ENCODE peak calls at places on chromosome 9, in ten cellular contexts. B is CD8-positive, alpha-beta T cell; N is SK-N-SH; Z is tibial artery; P is H9; T is neuronal stem cell; Q is mucosa of descending colon; E is adrenal gland; I is upper lobe of left lung; G is CD8-positive, alpha-beta memory T cell. W is an unnamed sample.
A peak's percentile ranks its signal among the peaks of the same experiment; 100 is the strongest.

GRCh38 chr9:88433583-88434240 is 45.5 kb downstream of the SPIN1 start:
- DNase-seq in N (no peak), G (no peak), Q (no peak), P (no peak), T (no peak), B (no peak), Z (no peak), I (no peak), E (no peak), W (no peak)

GRCh38 chr9:115362101-115362500 is 244.1 kb upstream of the TNC start:
- DNase-seq in P (no peak), E (no peak), T (no peak), G (no peak), B (no peak), Z (no peak), Q (no peak), I (no peak), N (no peak), W (no peak)

GRCh38 chr9:138098116-138098907 is 220.7 kb downstream of the CACNA1B start:
- DNase-seq in G (no peak), P (peak; percentile 10), B (no peak), Z (peak; percentile 52), Q (no peak), I (no peak), E (no peak), N (peak; percentile 4), T (no peak), W (peak; percentile 29)

GRCh38 chr9:98159301-98159700 is 33.1 kb downstream of the CORO2A start:
- DNase-seq in B (no peak), E (no peak), Z (no peak), N (no peak), T (no peak), I (no peak), G (no peak), Q (no peak), P (no peak), W (peak; percentile 26)

GRCh38 chr9:120445974-120446373 is 134.0 kb downstream of the CDK5RAP2 start:
- DNase-seq in Q (no peak), B (no peak), N (no peak), E (no peak), P (no peak), T (no peak), Z (no peak), G (no peak), I (no peak), W (no peak)

GRCh38 chr9:130557077-130557468 is 22.3 kb upstream of the FUBP3 start:
- DNase-seq in N (no peak), Q (no peak), T (no peak), P (no peak), B (no peak), Z (no peak), I (no peak), G (no peak), E (no peak), W (no peak)

GRCh38 chr9:6007770-6008168 is 7.7 kb downstream of the RANBP6 start:
- DNase-seq in N (peak; percentile 90), B (peak; percentile 79), I (peak; percentile 97), G (peak; percentile 79), Q (peak; percentile 89), P (peak; percentile 86), Z (peak; percentile 89), E (peak; percentile 79), T (peak; percentile 89), W (peak; percentile 91)

GRCh38 chr9:129666575-129666974 is 1.1 kb downstream of the PRRX2 start:
- DNase-seq in B (no peak), N (peak; percentile 70), Q (no peak), I (no peak), P (no peak), G (no peak), E (no peak), Z (no peak), T (peak; percentile 55), W (no peak)

GRCh38 chr9:116151199-116151598 is 2.4 kb upstream of the PAPPA start:
- DNase-seq in T (no peak), E (no peak), N (no peak), Z (no peak), G (no peak), Q (no peak), P (no peak), I (no peak), B (no peak), W (no peak)

GRCh38 chr9:72883867-72884266 is 69.0 kb downstream of the ALDH1A1 start:
- DNase-seq in B (no peak), G (no peak), P (no peak), Q (no peak), T (no peak), Z (no peak), E (no peak), N (no peak), I (no peak), W (no peak)

GRCh38 chr9:70902705-70903131 is 218.7 kb downstream of the TRPM3 start:
- DNase-seq in B (no peak), Q (no peak), G (no peak), T (no peak), P (no peak), Z (no peak), E (no peak), I (no peak), N (no peak), W (no peak)

GRCh38 chr9:87718852-87719612 is 6.9 kb upstream of the CTSL start:
- DNase-seq in P (no peak), I (no peak), B (no peak), N (no peak), T (no peak), G (no peak), Q (no peak), Z (no peak), E (no peak), W (no peak)

GRCh38 chr9:127741831-127742434 is 6.8 kb upstream of the TOR2A start:
- DNase-seq in B (no peak), Q (peak; percentile 69), I (peak; percentile 87), E (peak; percentile 85), G (no peak), P (peak; percentile 98), T (peak; percentile 91), Z (no peak), N (peak; percentile 78), W (peak; percentile 89)

GRCh38 chr9:100098241-100098886 is 436 bp downstream of the ERP44 start:
- DNase-seq in P (peak; percentile 82), B (no peak), Q (peak; percentile 78), E (peak; percentile 63), I (no peak), Z (peak; percentile 71), G (peak; percentile 18), N (peak; percentile 54), T (peak; percentile 32), W (peak; percentile 79)

DNA sequence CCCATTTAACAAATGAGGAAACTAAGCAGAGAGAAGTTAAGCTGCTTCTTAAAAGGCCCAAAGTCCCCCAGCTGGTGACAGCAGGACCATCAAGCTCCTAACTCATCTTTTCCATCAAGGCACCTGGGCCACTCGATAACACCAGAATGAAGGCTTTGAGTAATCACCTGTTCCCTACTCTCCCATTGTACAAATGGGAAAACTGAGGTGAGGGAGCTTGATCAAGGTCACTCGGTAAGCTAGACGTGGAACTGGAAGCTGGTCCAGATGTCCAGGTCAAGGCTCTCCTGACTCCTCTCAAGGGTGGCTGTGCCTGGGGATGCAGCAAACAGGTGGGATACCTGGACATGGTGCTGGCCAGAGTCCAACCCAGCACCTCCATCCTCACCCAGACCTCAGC is 90.6 kb upstream of the SHB start:
- DNase-seq in I (no peak), B (no peak), T (no peak), N (no peak), Z (no peak), Q (no peak), E (no peak), G (no peak), P (no peak), W (no peak)
- H3K9me3 ChIP-seq in I (no peaks in the 10 kb centered on the region), B (no peaks in the 10 kb centered on the region), T (no peaks in the 10 kb centered on the region), N (no peaks in the 10 kb centered on the region), Z (no peaks in the 10 kb centered on the region), Q (no peaks in the 10 kb centered on the region), E (no peaks in the 10 kb centered on the region), G (no peaks in the 10 kb centered on the region), P (no peaks in the 10 kb centered on the region), W (no peaks in the 10 kb centered on the region)

DNA sequence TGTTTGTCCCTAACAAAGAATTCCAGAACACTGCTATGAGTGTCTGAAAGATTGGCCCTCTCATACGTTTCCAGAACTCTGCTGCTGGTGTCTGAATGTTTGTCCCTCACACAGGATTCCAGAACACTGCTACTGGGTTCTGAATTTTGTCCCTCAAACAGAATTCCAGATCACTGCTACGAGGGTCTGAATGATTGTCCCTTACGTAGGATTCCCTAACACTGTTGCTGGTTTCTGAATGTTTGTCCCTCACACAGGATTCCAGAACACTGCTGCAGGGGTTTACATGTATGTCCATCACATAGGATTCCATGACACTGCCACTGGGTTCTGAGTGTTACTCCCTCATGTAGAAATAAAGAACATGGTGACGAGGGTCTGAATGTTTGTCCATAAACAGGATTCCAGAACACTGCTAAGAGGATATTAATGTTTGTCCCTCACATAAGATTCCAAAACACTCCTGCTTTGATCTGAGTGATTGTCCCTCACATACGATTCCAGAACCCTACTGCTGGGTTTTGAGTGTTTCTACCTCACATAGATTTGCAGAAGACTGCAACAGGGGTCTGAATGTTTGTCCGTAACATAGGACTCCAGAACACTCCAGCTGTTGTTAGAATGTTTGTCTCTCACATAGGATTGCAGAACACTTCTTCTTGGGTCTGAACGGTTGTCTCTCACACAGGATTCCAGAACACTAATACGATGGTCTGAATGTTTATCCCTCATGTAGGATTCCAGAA is 214.4 kb downstream of the FOXD4L6 start:
- DNase-seq in G (no peak), N (no peak), Z (no peak), I (no peak), P (peak; percentile 9), T (no peak), E (no peak), Q (no peak), B (no peak), W (no peak)
- H3K9me3 ChIP-seq in G (peaks cover 57% of the 10 kb centered on the region), N (no peaks in the 10 kb centered on the region), Z (peaks cover 83% of the 10 kb centered on the region), I (peaks cover 89% of the 10 kb centered on the region), P (peaks cover 71% of the 10 kb centered on the region), T (peaks cover 38% of the 10 kb centered on the region), E (no peaks in the 10 kb centered on the region), Q (peaks cover 89% of the 10 kb centered on the region), B (peaks cover 55% of the 10 kb centered on the region), W (peaks cover 85% of the 10 kb centered on the region)

DNA sequence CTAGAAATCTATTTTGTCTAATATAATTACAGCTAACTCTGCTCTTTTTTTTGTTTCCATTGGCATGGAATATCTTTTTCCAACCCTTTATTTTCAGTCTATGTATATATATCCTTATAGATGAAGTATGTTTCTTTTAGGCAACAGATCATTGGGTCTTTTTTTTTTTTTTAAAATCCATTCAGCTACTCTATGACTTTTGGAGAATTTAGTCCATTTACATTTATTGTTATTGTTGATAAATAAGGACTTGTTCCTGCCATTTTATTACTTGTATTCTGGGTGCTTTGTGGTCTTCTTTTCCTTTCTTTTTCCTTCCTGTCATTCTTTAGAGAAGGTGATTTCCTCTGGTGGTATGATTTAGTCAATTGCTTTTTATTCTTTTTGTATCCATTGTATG is 296.8 kb downstream of the SMARCA2 start:
- DNase-seq in T (no peak), Z (no peak), E (no peak), N (no peak), P (no peak), I (no peak), G (no peak), Q (no peak), B (no peak), W (no peak)
- H3K9me3 ChIP-seq in T (peaks cover 13% of the 10 kb centered on the region), Z (peaks cover 17% of the 10 kb centered on the region), E (no peaks in the 10 kb centered on the region), N (peaks cover 26% of the 10 kb centered on the region), P (peaks cover 20% of the 10 kb centered on the region), I (peaks cover 39% of the 10 kb centered on the region), G (no peaks in the 10 kb centered on the region), Q (peaks cover 32% of the 10 kb centered on the region), B (no peaks in the 10 kb centered on the region), W (peaks cover 12% of the 10 kb centered on the region)

GRCh38 chr9:15246243-15246642 is 60.8 kb downstream of the TTC39B start:
- DNase-seq in Q (no peak), I (no peak), Z (no peak), P (no peak), B (no peak), G (no peak), T (no peak), E (no peak), N (no peak), W (no peak)
- H3K9me3 ChIP-seq in Q (no peaks in the 10 kb centered on the region), I (no peaks in the 10 kb centered on the region), Z (no peaks in the 10 kb centered on the region), P (no peaks in the 10 kb centered on the region), B (no peaks in the 10 kb centered on the region), G (no peaks in the 10 kb centered on the region), T (no peaks in the 10 kb centered on the region), E (no peaks in the 10 kb centered on the region), N (no peaks in the 10 kb centered on the region), W (no peaks in the 10 kb centered on the region)